ENCODE peak calls at places on chromosomes 3 and 15, in six cellular contexts. X is activated CD8-positive, alpha-beta memory T cell treated with anti-CD3 and anti-CD28 coated beads for 4 hours; M is HuH-7; B is neuronal stem cell; Q is left lobe of liver; J is NCI-H1694 treated with DMSO at 0.1 percent for 48 hours. N is an unnamed sample.

GRCh38 chr3:120151796-120152195 is 57.5 kb upstream of the GSK3B start:
- DNase-seq in X (no peak), M (no peak), B (no peak), Q (no peak), J (no peak), N (no peak)

GRCh38 chr15:48031973-48032372 is 88.8 kb upstream of the SLC24A5 start:
- DNase-seq in X (no peak), M (no peak), B (no peak), Q (no peak), J (no peak), N (no peak)

GRCh38 chr3:149077638-149078037 is 8.7 kb downstream of the HLTF start:
- DNase-seq in X (no peak), M (no peak), B (no peak), Q (no peak), J (no peak), N (no peak)

GRCh38 chr15:71784719-71785118 is 25.6 kb upstream of the NR2E3 start:
- DNase-seq in X (no peak), M (peak), B (no peak), Q (no peak), J (no peak), N (no peak)

GRCh38 chr15:58951388-58952060 is 18.0 kb upstream of the SLTM start:
- DNase-seq in X (no peak), M (no peak), B (no peak), Q (no peak), J (no peak), N (no peak)

GRCh38 chr15:42184313-42184712 is 23.8 kb downstream of the VPS39 start:
- DNase-seq in X (no peak), M (no peak), B (no peak), Q (no peak), J (no peak), N (no peak)

GRCh38 chr15:40040293-40040635 is 1.3 kb upstream of the SRP14 start:
- DNase-seq in X (no peak), M (no peak), B (no peak), Q (no peak), J (no peak), N (no peak)

GRCh38 chr3:23655749-23656148 is 150.0 kb upstream of the UBE2E1 start:
- DNase-seq in X (no peak), M (no peak), B (no peak), Q (no peak), J (no peak), N (no peak)

GRCh38 chr15:68210821-68211655 is 5.9 kb upstream of the CALML4 start:
- DNase-seq in X (no peak), M (peak), B (peak), Q (peak), J (peak), N (peak)

GRCh38 chr3:160454995-160455394 is 5.4 kb upstream of the TRIM59 start:
- DNase-seq in X (no peak), M (no peak), B (no peak), Q (no peak), J (peak), N (no peak)

GRCh38 chr3:184740509-184741258 is 28.8 kb upstream of the MAGEF1 start:
- DNase-seq in X (no peak), M (no peak), B (no peak), Q (peak), J (no peak), N (no peak)

GRCh38 chr15:74773731-74774252 is 8.1 kb upstream of the CSK start:
- DNase-seq in X (no peak), M (peak), B (no peak), Q (no peak), J (no peak), N (no peak)

GRCh38 chr15:72233759-72234158 is 2.8 kb upstream of the PKM start:
- DNase-seq in X (no peak), M (no peak), B (no peak), Q (no peak), J (no peak), N (no peak)

GRCh38 chr15:68372291-68372811 is 59.6 kb downstream of the ITGA11 start:
- DNase-seq in X (no peak), M (peak), B (no peak), Q (no peak), J (no peak), N (no peak)

GRCh38 chr3:9715127-9715526 is 11.5 kb downstream of the CPNE9 start:
- DNase-seq in X (no peak), M (no peak), B (no peak), Q (no peak), J (no peak), N (no peak)

GRCh38 chr15:73560501-73561117 is 72.6 kb downstream of the NPTN start:
- DNase-seq in X (no peak), M (peak), B (no peak), Q (no peak), J (peak), N (no peak)

GRCh38 chr15:78392430-78392829 is 45.6 kb upstream of the IREB2 start:
- DNase-seq in X (no peak), M (no peak), B (no peak), Q (no peak), J (no peak), N (no peak)

GRCh38 chr15:100602822-100603393 is 519 bp downstream of the ASB7 start:
- DNase-seq in X (no peak), M (no peak), B (no peak), Q (no peak), J (no peak), N (no peak)

GRCh38 chr3:183500349-183500748 is 55.2 kb downstream of the KLHL6 start:
- DNase-seq in X (no peak), M (no peak), B (no peak), Q (peak), J (no peak), N (no peak)

GRCh38 chr3:125440559-125440955 is 65.4 kb upstream of the ZNF148 start:
- DNase-seq in X (no peak), M (peak), B (no peak), Q (peak), J (no peak), N (no peak)

GRCh38 chr3:71211083-71211482 is 372.4 kb downstream of the FOXP1 start:
- DNase-seq in X (no peak), M (no peak), B (no peak), Q (peak), J (no peak), N (peak)

GRCh38 chr3:161171113-161171512 is 50.0 kb upstream of the NMD3 start:
- DNase-seq in X (no peak), M (no peak), B (no peak), Q (no peak), J (no peak), N (peak)

GRCh38 chr3:141370065-141370533 is 1.8 kb downstream of the ZBTB38 start:
- DNase-seq in X (peak), M (peak), B (peak), Q (peak), J (peak), N (no peak)

GRCh38 chr3:33941804-33942203 is 143.4 kb downstream of the PDCD6IP start:
- DNase-seq in X (no peak), M (no peak), B (no peak), Q (no peak), J (no peak), N (no peak)

N was measured in psoas muscle.